ENCODE peak calls at places on chromosomes 16 and 17, in seven cellular contexts. L, X, P, M, Y, I and K are unnamed samples.

GRCh38 chr16:74496054-74496453 is 74.8 kb upstream of the CLEC18B start:
- DNase-seq in L (no peak), X (no peak), P (no peak), M (no peak), Y (no peak), I (no peak), K (no peak)

GRCh38 chr17:7184091-7184488 is 4.9 kb upstream of the ASGR1 start:
- DNase-seq in L (no peak), X (no peak), P (no peak), M (no peak), Y (no peak), I (no peak), K (no peak)

GRCh38 chr17:45763182-45763581 is 20.9 kb upstream of the CRHR1 start:
- DNase-seq in L (no peak), X (no peak), P (no peak), M (no peak), Y (no peak), I (no peak), K (no peak)

GRCh38 chr16:84618428-84619102 is 687 bp upstream of the COTL1 start:
- DNase-seq in L (no peak), X (peak; percentile 78), P (peak; percentile 98), M (no peak), Y (peak; percentile 94), I (no peak), K (no peak)

GRCh38 chr17:8005951-8006730 is 3.7 kb downstream of the GUCY2D start:
- DNase-seq in L (no peak), X (no peak), P (no peak), M (peak; percentile 83), Y (no peak), I (no peak), K (no peak)

GRCh38 chr16:11409398-11409797 is 64.1 kb downstream of the RMI2 start:
- DNase-seq in L (no peak), X (no peak), P (no peak), M (no peak), Y (peak; percentile 17), I (no peak), K (no peak)

GRCh38 chr17:44203731-44204452 is 4.2 kb upstream of the ATXN7L3 start:
- DNase-seq in L (peak; percentile 49), X (peak; percentile 67), P (peak; percentile 58), M (peak; percentile 52), Y (peak; percentile 75), I (no peak), K (peak; percentile 54)

GRCh38 chr16:13920510-13920818 is 510 bp downstream of the ERCC4 start:
- DNase-seq in L (no peak), X (no peak), P (no peak), M (no peak), Y (no peak), I (no peak), K (no peak)

GRCh38 chr17:50457621-50458020 is 11.1 kb downstream of the CHAD start:
- DNase-seq in L (no peak), X (no peak), P (no peak), M (no peak), Y (no peak), I (no peak), K (no peak)

GRCh38 chr17:48335858-48336500 is 94.0 kb downstream of the SKAP1 start:
- DNase-seq in L (no peak), X (no peak), P (peak; percentile 88), M (peak; percentile 37), Y (peak; percentile 67), I (no peak), K (no peak)

GRCh38 chr16:3858809-3859208 is 21.7 kb downstream of the CREBBP start:
- DNase-seq in L (no peak), X (no peak), P (no peak), M (no peak), Y (no peak), I (no peak), K (no peak)

DNA sequence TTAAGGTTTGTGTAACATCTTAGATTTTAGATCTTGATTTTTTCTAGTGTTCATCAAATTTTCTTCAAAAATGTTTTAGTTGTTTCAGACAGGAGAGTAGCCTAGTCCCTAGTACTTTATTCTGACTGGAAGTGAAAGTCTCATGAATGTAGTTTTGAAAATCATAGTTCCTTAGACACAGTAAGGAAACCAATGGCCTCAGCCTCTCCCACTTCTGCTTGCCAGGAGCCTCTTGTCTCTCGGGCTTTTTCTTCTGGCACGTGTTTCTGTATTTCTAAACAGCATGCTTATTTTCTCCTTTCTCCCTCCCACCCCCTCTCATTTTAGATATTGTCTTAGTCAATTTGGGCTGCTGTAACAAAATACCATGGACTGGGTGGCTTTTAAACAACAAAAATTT is 9.8 kb downstream of the SLFN5 start:
- DNase-seq in L (no peak), X (no peak), P (no peak), M (no peak), Y (peak; percentile 51), I (no peak), K (no peak)
- TF ChIP-seq CTCF in L (no peak), X (no peak), P (no peak), M (no peak), Y (no peak), I (no peak), K (no peak)

DNA sequence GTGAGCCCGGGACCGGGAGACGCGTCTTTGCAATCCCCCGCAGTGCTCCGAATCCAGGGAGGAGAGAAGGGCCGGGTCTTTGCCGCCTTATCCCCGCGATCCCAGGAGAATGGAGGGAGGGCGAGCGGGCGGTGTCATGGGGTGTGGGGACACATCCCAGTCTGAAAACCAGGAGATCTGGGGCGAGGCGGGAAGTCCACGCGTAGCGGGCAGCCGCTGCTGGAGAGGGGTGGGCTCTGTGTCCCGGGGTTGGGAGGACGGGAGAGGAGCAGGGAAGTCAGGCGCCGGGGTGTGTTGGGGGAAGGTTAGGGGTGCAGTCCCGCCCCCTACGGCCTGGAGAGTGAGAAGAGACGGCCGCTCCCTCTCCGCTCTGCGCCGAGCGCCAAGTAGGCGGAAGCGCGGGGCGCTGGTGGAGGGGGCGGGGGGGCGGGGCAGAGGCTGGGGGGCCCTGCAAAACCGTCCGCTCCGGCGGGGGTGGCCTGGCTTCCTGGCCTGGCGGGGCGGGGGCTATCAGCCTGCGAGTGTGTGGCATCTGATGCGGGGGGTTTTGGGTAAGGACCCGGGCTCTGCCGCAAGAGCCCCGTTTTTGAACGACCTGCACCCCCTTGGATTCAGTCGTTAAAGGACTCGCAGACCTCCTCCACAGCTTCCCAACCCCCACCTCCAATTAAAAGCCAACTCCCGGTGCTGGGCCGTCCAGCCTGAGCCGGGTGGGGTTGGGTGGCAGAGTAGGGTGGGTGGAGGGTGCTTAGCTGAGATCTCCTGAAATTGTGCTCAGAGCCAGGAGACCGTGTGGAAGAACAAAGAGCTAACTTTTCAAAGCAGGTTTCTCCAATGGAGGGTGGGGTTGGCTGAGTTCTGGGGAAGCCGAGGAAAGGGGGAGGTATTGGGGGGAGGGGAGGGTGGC is 654 bp downstream of the LASP1 start:
- DNase-seq in L (peak; percentile 76), X (peak; percentile 65), P (peak; percentile 42), M (peak; percentile 81), Y (peak; percentile 67), I (peak; percentile 81), K (peak; percentile 49)
- TF ChIP-seq CTCF in L (no peak), X (no peak), P (no peak), M (no peak), Y (no peak), I (no peak), K (no peak)

GRCh38 chr17:76881966-76882365 is 13.8 kb downstream of the MGAT5B start:
- DNase-seq in L (no peak), X (no peak), P (no peak), M (no peak), Y (no peak), I (no peak), K (no peak)
- TF ChIP-seq CTCF in L (no peak), X (no peak), P (no peak), M (no peak), Y (no peak), I (no peak), K (no peak)

GRCh38 chr16:51407921-51408320 is 256.9 kb upstream of the SALL1 start:
- DNase-seq in L (no peak), X (no peak), P (peak; percentile 29), M (no peak), Y (no peak), I (no peak), K (no peak)

GRCh38 chr16:51408357-51408756 is 257.3 kb upstream of the SALL1 start:
- DNase-seq in L (no peak), X (no peak), P (peak; percentile 49), M (no peak), Y (no peak), I (no peak), K (no peak)

GRCh38 chr16:51409001-51409675 is 258.1 kb upstream of the SALL1 start:
- DNase-seq in L (no peak), X (no peak), P (no peak), M (no peak), Y (peak; percentile 48), I (no peak), K (no peak)

GRCh38 chr16:51407199-51407598 is 256.1 kb upstream of the SALL1 start:
- DNase-seq in L (no peak), X (no peak), P (no peak), M (no peak), Y (no peak), I (no peak), K (no peak)

DNA sequence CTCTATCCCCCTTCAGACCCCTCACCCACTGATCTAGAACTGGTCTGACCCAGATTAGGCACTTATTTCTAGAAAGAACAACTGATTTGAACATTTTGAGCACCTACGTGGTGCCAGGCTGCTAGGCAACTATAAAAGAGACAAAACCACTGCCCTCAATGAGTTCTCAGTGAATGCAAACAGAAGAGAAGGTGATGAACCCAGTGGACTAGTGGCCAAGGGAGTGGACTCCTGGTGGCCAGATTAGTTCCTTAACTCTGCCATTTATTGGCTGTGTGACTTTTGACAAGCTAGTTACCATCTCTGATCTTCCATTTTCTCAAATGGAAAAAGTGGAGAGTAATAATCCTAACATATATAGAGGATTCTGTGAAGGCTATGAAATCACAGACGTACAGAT is 259.1 kb upstream of the SALL1 start:
- DNase-seq in L (no peak), X (no peak), P (no peak), M (no peak), Y (no peak), I (no peak), K (no peak)
- TF ChIP-seq CTCF in L (no peak), X (no peak), P (no peak), M (no peak), Y (no peak), I (no peak), K (no peak)

DNA sequence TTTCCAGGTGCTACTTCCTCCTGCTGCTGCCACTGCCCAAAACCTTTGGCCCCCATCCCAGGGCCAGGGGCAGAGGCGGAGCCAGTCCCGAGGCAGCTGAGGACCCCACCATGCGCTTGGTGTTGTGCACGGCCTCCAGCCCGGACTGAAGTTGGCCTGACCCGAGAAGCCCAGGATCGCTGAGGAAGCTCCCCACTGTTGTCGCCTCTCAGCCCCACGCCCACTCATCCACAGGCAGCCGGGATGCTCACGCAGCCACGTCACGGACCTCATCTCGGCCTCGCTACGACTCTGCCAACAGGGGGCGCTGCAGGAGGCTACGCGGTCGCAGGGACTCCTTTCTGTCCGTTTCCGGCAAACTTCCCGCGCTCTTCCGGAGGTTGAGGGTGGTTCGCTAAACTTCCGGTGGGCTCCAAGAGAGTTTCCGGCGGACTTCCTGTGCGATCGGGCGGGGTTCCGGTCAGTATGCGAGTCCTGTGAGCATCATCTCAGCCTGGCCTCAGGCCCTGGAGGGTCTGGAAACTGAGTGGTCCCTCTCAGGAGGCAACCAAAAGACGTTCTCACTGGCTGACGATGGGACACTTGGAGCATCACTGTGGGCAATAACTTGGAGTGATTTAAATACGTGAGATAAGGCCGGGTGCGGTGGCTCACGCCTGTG is 12.4 kb downstream of the ZG16B start:
- DNase-seq in L (peak; percentile 71), X (peak; percentile 87), P (peak; percentile 16), M (peak; percentile 68), Y (peak; percentile 54), I (peak; percentile 66), K (peak; percentile 65)
- TF ChIP-seq CTCF in L (peak; percentile 58), X (peak; percentile 83), P (peak; percentile 57), M (peak; percentile 37), Y (peak; percentile 47), I (peak; percentile 48), K (peak; percentile 72)